ENCODE peak calls at places on chromosomes 7 and 10, in eight cellular contexts. F, W, N, D, O, X, P and T are unnamed samples.

GRCh38 chr7:157962458-157963306 is 624.9 kb downstream of the PTPRN2 start:
- DNase-seq in F (no peak), W (no peak), N (no peak), D (no peak), O (no peak), X (no peak), P (no peak), T (no peak)

GRCh38 chr10:31321396-31321941 is 2.5 kb downstream of the ZEB1 start:
- DNase-seq in F (no peak), W (peak; percentile 3), N (no peak), D (peak; percentile 57), O (peak; percentile 24), X (peak; percentile 7), P (no peak), T (no peak)

GRCh38 chr10:73576890-73577591 is 14.1 kb downstream of the USP54 start:
- DNase-seq in F (peak; percentile 9), W (no peak), N (no peak), D (no peak), O (no peak), X (peak; percentile 21), P (no peak), T (no peak)

GRCh38 chr7:38452615-38453014 is 178.6 kb downstream of the AMPH start:
- DNase-seq in F (no peak), W (no peak), N (no peak), D (no peak), O (peak; percentile 41), X (peak; percentile 28), P (no peak), T (no peak)

GRCh38 chr7:25712500-25712899 is 439.5 kb upstream of the NFE2L3 start:
- DNase-seq in F (no peak), W (no peak), N (no peak), D (no peak), O (no peak), X (no peak), P (no peak), T (no peak)

GRCh38 chr7:74343281-74344127 is 54.3 kb downstream of the CLIP2 start:
- DNase-seq in F (peak; percentile 48), W (no peak), N (no peak), D (no peak), O (peak; percentile 85), X (peak; percentile 81), P (no peak), T (no peak)

GRCh38 chr7:116443101-116443523 is 56.4 kb upstream of the CAV2 start:
- DNase-seq in F (peak; percentile 92), W (no peak), N (no peak), D (no peak), O (peak; percentile 97), X (peak; percentile 97), P (no peak), T (no peak)

GRCh38 chr7:91556956-91557650 is 292.9 kb downstream of the FZD1 start:
- DNase-seq in F (peak; percentile 92), W (no peak), N (no peak), D (no peak), O (no peak), X (no peak), P (no peak), T (no peak)

GRCh38 chr7:45623157-45623556 is 49.0 kb downstream of the ADCY1 start:
- DNase-seq in F (no peak), W (no peak), N (no peak), D (no peak), O (no peak), X (no peak), P (no peak), T (no peak)

GRCh38 chr7:45625714-45626440 is 51.7 kb downstream of the ADCY1 start:
- DNase-seq in F (no peak), W (no peak), N (no peak), D (no peak), O (no peak), X (no peak), P (no peak), T (no peak)

GRCh38 chr7:45625067-45625466 is 50.9 kb downstream of the ADCY1 start:
- DNase-seq in F (peak; percentile 20), W (no peak), N (no peak), D (no peak), O (peak; percentile 11), X (peak; percentile 6), P (no peak), T (no peak)

GRCh38 chr7:45623740-45624391 is 49.7 kb downstream of the ADCY1 start:
- DNase-seq in F (no peak), W (no peak), N (no peak), D (no peak), O (no peak), X (no peak), P (no peak), T (no peak)

GRCh38 chr7:45624392-45624760 is 50.2 kb downstream of the ADCY1 start:
- DNase-seq in F (no peak), W (no peak), N (no peak), D (no peak), O (no peak), X (no peak), P (no peak), T (no peak)
- H3K27me3 ChIP-seq in F (no peaks in the 10 kb centered on the region), W (no peaks in the 10 kb centered on the region), N (no peaks in the 10 kb centered on the region), D (no peaks in the 10 kb centered on the region), O (peaks cover 8% of the 10 kb centered on the region), X (no peaks in the 10 kb centered on the region), P (no peaks in the 10 kb centered on the region), T (no peaks in the 10 kb centered on the region)

DNA sequence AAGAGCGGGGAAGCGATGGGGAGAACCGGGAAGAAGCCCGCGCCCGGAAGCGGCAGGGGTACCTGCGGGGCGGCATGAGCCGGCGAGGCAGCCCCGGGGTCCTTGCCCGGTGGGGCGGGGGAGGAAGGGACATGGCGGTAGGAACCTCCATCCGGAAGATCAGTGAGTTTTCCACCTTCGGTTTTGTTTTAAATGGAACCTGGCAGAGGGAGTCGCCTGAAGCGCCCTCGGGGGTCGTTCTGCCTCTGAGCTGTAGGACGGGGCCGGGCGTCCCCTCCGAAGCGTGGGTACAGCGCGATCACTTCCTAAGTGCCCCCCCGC is 471 bp downstream of the PFKP start:
- DNase-seq in F (no peak), W (peak; percentile 47), N (peak; percentile 47), D (peak; percentile 52), O (no peak), X (no peak), P (no peak), T (no peak)
- H3K27me3 ChIP-seq in F (no peaks in the 10 kb centered on the region), W (peaks cover 23% of the 10 kb centered on the region), N (no peaks in the 10 kb centered on the region), D (no peaks in the 10 kb centered on the region), O (no peaks in the 10 kb centered on the region), X (no peaks in the 10 kb centered on the region), P (peaks cover 9% of the 10 kb centered on the region), T (no peaks in the 10 kb centered on the region)

DNA sequence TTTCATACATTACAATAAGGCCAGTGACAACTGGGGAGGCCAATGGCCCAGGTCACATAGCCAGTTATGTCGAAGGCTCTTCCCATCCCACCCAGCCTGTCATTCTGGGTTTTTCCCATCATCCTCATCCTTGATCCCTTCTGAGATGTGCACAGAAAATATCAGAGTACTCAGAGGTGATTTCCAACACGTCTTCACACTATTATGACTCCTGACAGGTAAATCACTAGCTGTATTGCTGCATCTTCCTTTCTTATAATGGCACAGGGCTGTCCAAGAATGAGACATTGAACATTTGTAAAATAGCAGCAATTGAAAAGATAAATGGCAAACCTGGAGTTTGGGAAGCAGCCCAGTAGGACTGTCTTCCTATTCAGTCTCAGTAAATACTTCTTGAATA is 159.9 kb downstream of the PLXNA4 start:
- DNase-seq in F (no peak), W (no peak), N (no peak), D (no peak), O (no peak), X (no peak), P (no peak), T (no peak)
- H3K27me3 ChIP-seq in F (no peaks in the 10 kb centered on the region), W (no peaks in the 10 kb centered on the region), N (no peaks in the 10 kb centered on the region), D (no peaks in the 10 kb centered on the region), O (no peaks in the 10 kb centered on the region), X (peaks cover under 1% of the 10 kb centered on the region), P (peaks cover 2% of the 10 kb centered on the region), T (no peaks in the 10 kb centered on the region)

GRCh38 chr7:95209276-95209675 is 115.1 kb downstream of the PON1 start:
- DNase-seq in F (peak; percentile 79), W (no peak), N (no peak), D (no peak), O (no peak), X (peak; percentile 71), P (no peak), T (no peak)

GRCh38 chr7:95204618-95205017 is 119.7 kb downstream of the PON1 start:
- DNase-seq in F (no peak), W (no peak), N (no peak), D (no peak), O (no peak), X (no peak), P (no peak), T (no peak)

GRCh38 chr7:95201718-95202117 is 122.6 kb downstream of the PON1 start:
- DNase-seq in F (no peak), W (no peak), N (no peak), D (no peak), O (no peak), X (no peak), P (no peak), T (no peak)

GRCh38 chr7:95209778-95210177 is 114.6 kb downstream of the PON1 start:
- DNase-seq in F (no peak), W (no peak), N (no peak), D (no peak), O (no peak), X (no peak), P (no peak), T (no peak)

DNA sequence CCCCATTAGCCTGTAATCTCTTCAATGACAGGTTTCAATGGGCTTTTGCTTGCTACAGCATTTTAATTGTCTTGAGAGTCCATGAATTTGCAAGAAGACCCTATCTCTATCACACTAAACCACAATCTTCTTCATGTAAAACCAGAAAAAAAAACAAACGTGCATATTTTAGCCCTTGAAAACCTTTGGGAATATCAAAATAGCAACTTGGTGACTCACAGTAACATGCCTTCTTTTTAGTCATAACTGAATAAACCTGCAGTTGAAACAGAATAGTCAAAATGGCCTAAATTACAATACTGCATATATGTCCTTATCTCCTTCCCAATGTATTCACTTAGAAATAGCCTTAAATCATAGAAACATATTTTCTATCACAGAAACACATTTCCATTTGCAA is 118.5 kb downstream of the PON1 start:
- DNase-seq in F (peak; percentile 76), W (no peak), N (no peak), D (no peak), O (peak; percentile 59), X (peak; percentile 90), P (no peak), T (no peak)
- H3K27me3 ChIP-seq in F (no peaks in the 10 kb centered on the region), W (no peaks in the 10 kb centered on the region), N (no peaks in the 10 kb centered on the region), D (peaks cover 4% of the 10 kb centered on the region), O (no peaks in the 10 kb centered on the region), X (no peaks in the 10 kb centered on the region), P (no peaks in the 10 kb centered on the region), T (no peaks in the 10 kb centered on the region)

GRCh38 chr10:133230023-133230319 is at the start of gene UTF1:
- DNase-seq in F (no peak), W (peak; percentile 71), N (no peak), D (no peak), O (no peak), X (no peak), P (no peak), T (no peak)
- H3K27me3 ChIP-seq in F (peaks cover 53% of the 10 kb centered on the region), W (peaks cover 42% of the 10 kb centered on the region), N (no peaks in the 10 kb centered on the region), D (peaks cover 6% of the 10 kb centered on the region), O (peaks cover 56% of the 10 kb centered on the region), X (peaks cover 43% of the 10 kb centered on the region), P (peaks cover 100% of the 10 kb centered on the region), T (peaks cover 25% of the 10 kb centered on the region)